ENCODE peak calls at places on chromosomes 5 and 9, in four cellular contexts. B is lung, H is mammary epithelial cell, D is cardiac muscle cell. T is an unnamed sample.

GRCh38 chr5:90479611-90480385 is 5.1 kb downstream of the POLR3G start:
- DNase-seq in B (no peak), D (no peak), H (peak; percentile 8), T (no peak)

GRCh38 chr5:79143684-79144379 is 32.2 kb downstream of the BHMT start:
- DNase-seq in B (no peak), D (peak; percentile 6), H (peak; percentile 78), T (no peak)

GRCh38 chr5:953535-954449 is 54.8 kb upstream of the NKD2 start:
- DNase-seq in B (no peak), D (no peak), H (no peak), T (no peak)

GRCh38 chr9:133182151-133182550 is 18.4 kb upstream of the GBGT1 start:
- DNase-seq in D (no peak), H (no peak), B (no peak), T (no peak)

GRCh38 chr5:3230941-3231340 is 364.7 kb upstream of the IRX1 start:
- DNase-seq in H (no peak), D (no peak), B (peak; percentile 16), T (no peak)

GRCh38 chr5:128596071-128596470 is 58.0 kb upstream of the FBN2 start:
- DNase-seq in H (no peak), D (peak; percentile 67), B (no peak), T (no peak)

GRCh38 chr9:73371801-73372200 is 220.1 kb downstream of the ANXA1 start:
- DNase-seq in B (no peak), H (peak; percentile 8), D (peak; percentile 1), T (no peak)

GRCh38 chr9:5872496-5872895 is 18.2 kb upstream of the MLANA start:
- DNase-seq in D (peak; percentile 66), H (no peak), B (no peak), T (no peak)

GRCh38 chr5:79008362-79008761 is 23.3 kb upstream of the ARSB start:
- DNase-seq in B (no peak), D (no peak), H (no peak), T (no peak)

GRCh38 chr5:52922384-52922783 is 66.8 kb upstream of the ITGA2 start:
- DNase-seq in D (peak; percentile 90), H (peak; percentile 96), B (peak; percentile 55), T (no peak)

GRCh38 chr9:37445832-37446231 is 19.4 kb downstream of the ZBTB5 start:
- DNase-seq in D (no peak), B (no peak), H (no peak), T (no peak)

GRCh38 chr5:54884195-54884536 is 101.2 kb downstream of the ESM1 start:
- DNase-seq in D (no peak), B (no peak), H (no peak), T (no peak)

GRCh38 chr5:98454904-98455303 is 318.6 kb upstream of the RGMB start:
- DNase-seq in H (peak; percentile 88), D (peak; percentile 88), B (no peak), T (no peak)

GRCh38 chr9:7779201-7779600 is 20.4 kb downstream of the DMAC1 start:
- DNase-seq in B (no peak), H (no peak), D (no peak), T (no peak)

GRCh38 chr5:74281191-74281590 is 359.3 kb downstream of the ENC1 start:
- DNase-seq in D (no peak), B (no peak), H (no peak), T (no peak)

GRCh38 chr9:133584167-133584558 is 25.0 kb downstream of the FAM163B start:
- DNase-seq in B (no peak), H (no peak), D (no peak), T (no peak)

GRCh38 chr5:127571732-127572131 is 54.3 kb downstream of the PRRC1 start:
- DNase-seq in H (no peak), D (no peak), B (no peak), T (no peak)

GRCh38 chr9:104009853-104010252 is 84.3 kb upstream of the SMC2 start:
- DNase-seq in D (peak; percentile 16), B (no peak), H (peak; percentile 61), T (no peak)

GRCh38 chr9:75873707-75874106 is 16.8 kb upstream of the PCSK5 start:
- DNase-seq in D (no peak), B (no peak), H (no peak), T (no peak)

GRCh38 chr5:41721521-41721920 is 148.7 kb downstream of the OXCT1 start:
- DNase-seq in D (peak; percentile 2), B (no peak), H (no peak), T (no peak)

GRCh38 chr9:16526380-16526779 is 344.1 kb downstream of the BNC2 start:
- DNase-seq in D (peak; percentile 72), B (no peak), H (peak; percentile 74), T (no peak)

GRCh38 chr5:26737763-26738162 is 300.6 kb downstream of the CDH9 start:
- DNase-seq in H (no peak), B (no peak), D (no peak), T (no peak)

DNA sequence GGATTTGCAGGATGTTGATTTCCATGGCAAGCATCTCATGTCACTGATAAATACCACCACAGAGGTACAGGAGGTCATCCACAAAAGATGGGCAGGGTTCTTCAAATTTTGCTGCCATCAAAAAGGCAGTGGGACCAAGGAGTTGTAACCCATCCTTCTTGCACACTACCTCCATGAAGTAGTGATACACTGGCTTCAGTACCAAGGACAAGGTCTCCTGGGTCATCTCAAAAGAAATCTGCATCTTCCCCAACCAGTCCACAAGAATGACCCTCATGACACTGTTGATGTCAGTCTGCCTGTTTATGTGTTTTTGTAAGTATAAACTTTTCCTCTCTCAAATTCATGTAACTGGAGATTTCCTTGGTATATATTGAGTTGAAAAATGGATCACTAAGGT is 298.2 kb downstream of the CDH9 start:
- DNase-seq in D (no peak), B (no peak), H (no peak), T (no peak)
- H3K4me1 ChIP-seq in D (no peaks in the 10 kb centered on the region), B (no peaks in the 10 kb centered on the region), H (no peaks in the 10 kb centered on the region), T (no peaks in the 10 kb centered on the region)

DNA sequence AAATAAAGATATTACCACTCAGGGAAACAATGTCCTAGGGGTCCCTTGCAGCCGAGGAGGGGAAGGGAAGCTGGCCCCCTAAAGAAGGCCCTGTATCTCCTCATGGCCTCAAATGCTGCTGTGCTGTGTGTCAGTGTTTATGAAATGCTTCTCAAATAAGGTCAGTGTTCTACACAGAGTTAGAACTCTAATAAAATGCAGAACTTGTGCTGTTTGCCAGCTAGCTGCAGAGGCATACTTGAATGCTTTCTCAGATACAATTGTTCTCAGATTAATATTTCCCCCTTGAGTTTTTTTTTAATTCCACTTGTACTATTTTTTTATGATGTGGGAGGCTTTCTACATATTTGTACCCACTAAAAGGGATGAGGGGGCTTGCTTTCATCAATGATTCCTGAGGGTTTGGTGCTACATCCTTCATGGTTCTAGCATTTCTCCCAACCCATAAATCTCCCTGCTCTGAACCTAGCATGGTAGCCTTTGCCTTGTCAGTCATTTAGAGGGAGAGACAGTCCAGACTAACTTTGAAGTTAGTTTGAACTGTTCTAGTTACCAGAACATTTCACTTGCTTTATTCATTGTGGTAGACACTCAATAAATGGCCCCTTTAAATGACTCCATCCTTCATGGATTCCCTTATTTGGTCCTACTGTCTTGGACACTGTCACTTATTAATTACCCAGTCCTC is 12.7 kb downstream of the SLIT3 start:
- DNase-seq in H (no peak), D (no peak), B (no peak), T (no peak)
- H3K4me3 ChIP-seq in H (no peak overlapping the region), D (no peak overlapping the region), B (no peak overlapping the region), T (no peak overlapping the region)

DNA sequence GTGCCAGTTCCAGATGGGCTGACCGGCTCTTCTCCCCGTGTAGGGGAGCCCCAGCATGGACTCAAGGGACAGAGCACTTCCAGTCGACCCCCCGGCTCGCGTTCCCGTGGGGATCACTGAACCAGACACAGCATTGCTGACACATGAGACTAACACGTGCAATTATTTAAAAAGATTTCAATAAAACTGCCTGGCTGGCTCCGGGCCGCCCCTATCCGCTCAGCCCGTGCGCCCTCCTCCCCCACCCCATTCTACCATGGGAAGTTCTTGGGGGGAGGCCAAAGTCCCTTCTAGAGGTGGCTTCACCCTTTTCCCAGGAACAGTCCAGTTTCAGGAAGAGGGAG is 4.7 kb downstream of the TESK1 start:
- DNase-seq in H (no peak), B (no peak), D (no peak), T (no peak)
- H3K27ac ChIP-seq in H (no peak overlapping the region), B (no peak overlapping the region), D (no peak overlapping the region), T (no peak overlapping the region)

GRCh38 chr9:100350188-100350587 is 2.6 kb downstream of the TEX10 start:
- DNase-seq in D (no peak), H (no peak), B (no peak), T (no peak)

GRCh38 chr9:100351508-100351907 is 1.2 kb downstream of the TEX10 start:
- DNase-seq in B (no peak), H (no peak), D (no peak), T (no peak)

GRCh38 chr9:100341889-100342288 is 10.9 kb downstream of the TEX10 start:
- DNase-seq in D (no peak), H (no peak), B (no peak), T (no peak)

GRCh38 chr9:100352201-100352726 is 478 bp downstream of the TEX10 start:
- DNase-seq in D (peak; percentile 22), H (peak; percentile 41), B (peak; percentile 35), T (no peak)

GRCh38 chr9:100346836-100347235 is 5.9 kb downstream of the TEX10 start:
- DNase-seq in H (no peak), B (no peak), D (peak; percentile 84), T (no peak)
- H3K4me1 ChIP-seq in H (peaks cover 13% of the 10 kb centered on the region), B (no peaks in the 10 kb centered on the region), D (peaks cover 25% of the 10 kb centered on the region), T (peaks cover 5% of the 10 kb centered on the region)

DNA sequence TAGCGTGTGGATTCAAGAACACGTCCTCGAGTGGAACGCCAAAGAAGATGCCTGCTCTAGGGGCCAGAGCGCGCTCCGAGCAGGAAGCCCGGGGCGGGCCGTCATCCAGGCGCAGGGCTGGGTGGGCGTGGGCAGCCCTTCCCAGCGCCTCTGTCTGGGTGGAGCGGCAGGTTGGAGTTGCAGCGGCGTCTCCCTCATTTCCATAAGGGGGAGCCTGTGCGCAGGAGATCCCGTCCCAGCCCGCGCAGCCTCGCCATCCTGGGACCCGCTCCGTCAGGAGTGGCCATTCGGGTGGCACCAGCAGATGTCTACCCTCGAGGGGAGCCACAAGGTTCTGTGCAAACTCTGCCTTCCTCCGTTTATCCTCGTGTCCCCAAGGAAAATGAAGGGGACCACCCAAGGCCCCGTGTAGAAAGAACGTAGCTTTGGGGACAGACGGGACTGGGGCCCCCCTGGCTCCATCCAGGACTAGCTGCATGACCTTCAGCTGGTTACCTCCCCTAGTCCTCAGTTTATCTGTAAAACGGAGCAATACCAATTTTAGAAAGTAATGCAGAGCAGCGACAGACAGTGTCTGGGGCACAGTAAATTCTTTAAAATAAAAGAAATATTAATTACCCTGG is 155.5 kb upstream of the SMIM23 start:
- DNase-seq in H (peak; percentile 40), B (peak; percentile 54), D (peak; percentile 64), T (no peak)
- H3K4me3 ChIP-seq in H (no peak overlapping the region), B (no peak overlapping the region), D (no peak overlapping the region), T (no peak overlapping the region)

DNA sequence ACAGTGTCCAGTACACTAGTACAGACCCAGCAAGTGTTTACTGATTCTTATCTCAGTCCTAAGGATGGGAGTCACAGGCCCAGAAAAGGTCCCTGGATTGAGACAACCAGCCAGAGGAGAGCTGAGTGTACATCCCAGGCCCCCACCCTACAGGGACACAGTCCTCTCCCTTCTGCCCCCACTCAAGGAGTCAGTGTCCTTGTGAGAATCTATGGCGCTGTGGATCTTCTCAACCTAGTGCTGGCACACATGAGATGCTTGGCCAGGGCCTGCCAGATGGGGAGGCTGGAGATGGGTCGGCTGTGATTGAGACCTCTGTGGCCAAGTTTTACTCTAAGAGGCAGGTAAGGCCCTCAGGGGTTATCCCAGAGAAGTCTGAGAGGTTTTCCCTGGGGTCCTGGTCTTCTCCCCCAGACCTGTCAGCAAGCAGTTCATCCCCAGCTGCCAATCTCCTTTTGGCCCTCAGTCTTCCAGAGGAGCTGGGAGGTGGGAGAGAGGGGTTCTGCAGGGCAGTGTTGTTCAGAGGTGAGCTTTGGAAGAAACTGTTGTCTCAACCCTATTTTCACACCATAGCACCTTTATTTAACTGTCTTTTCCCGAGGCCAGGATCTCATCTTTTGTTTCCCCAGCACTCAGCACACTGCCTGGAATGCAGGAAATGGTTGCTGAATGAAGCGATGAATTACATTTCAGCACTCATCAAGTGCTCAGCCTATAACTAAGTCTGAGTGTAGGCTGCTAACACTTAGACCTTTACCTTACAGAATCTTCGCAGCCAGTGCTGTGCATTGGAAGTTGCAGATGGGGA is 3.2 kb upstream of the NSD1 start:
- DNase-seq in D (peak; percentile 40), H (no peak), B (no peak), T (no peak)
- H3K27ac ChIP-seq in D (no peak overlapping the region), H (no peak overlapping the region), B (no peak overlapping the region), T (no peak overlapping the region)

T was measured in naive thymus-derived CD4-positive, alpha-beta T cell.